ENCODE peak calls at places on chromosome 17, in six cellular contexts. One of them, this sample, is unnamed. For H3K4me1, the result is how much of the 10 kb centered on the place peaks cover.

GRCh38 chr17:55454906-55455474 is 33.4 kb upstream of the MMD start:
- DNase-seq in mammary epithelial cell: no peak
- DNase-seq in tibial artery: no peak
- DNase-seq in right atrium auricular region: no peak
- DNase-seq in upper lobe of right lung: no peak
- DNase-seq in endothelial cell of umbilical vein: no peak
- DNase-seq in this sample: no peak

GRCh38 chr17:27471321-27472269 is 15.3 kb downstream of the KSR1 start:
- DNase-seq in mammary epithelial cell: peak
- DNase-seq in tibial artery: no peak
- DNase-seq in right atrium auricular region: no peak
- DNase-seq in upper lobe of right lung: peak
- DNase-seq in endothelial cell of umbilical vein: no peak
- DNase-seq in this sample: no peak

GRCh38 chr17:3576970-3577369 is 19.4 kb upstream of the TRPV3 start:
- DNase-seq in mammary epithelial cell: no peak
- DNase-seq in tibial artery: no peak
- DNase-seq in right atrium auricular region: no peak
- DNase-seq in upper lobe of right lung: peak
- DNase-seq in endothelial cell of umbilical vein: no peak
- DNase-seq in this sample: no peak

GRCh38 chr17:63649813-63650212 is 27.6 kb downstream of the MAP3K3 start:
- DNase-seq in mammary epithelial cell: no peak
- DNase-seq in tibial artery: peak
- DNase-seq in right atrium auricular region: no peak
- DNase-seq in upper lobe of right lung: no peak
- DNase-seq in endothelial cell of umbilical vein: no peak
- DNase-seq in this sample: no peak

GRCh38 chr17:72693147-72693878 is 399.2 kb downstream of the SLC39A11 start:
- DNase-seq in mammary epithelial cell: no peak
- DNase-seq in tibial artery: no peak
- DNase-seq in right atrium auricular region: no peak
- DNase-seq in upper lobe of right lung: no peak
- DNase-seq in endothelial cell of umbilical vein: no peak
- DNase-seq in this sample: no peak

GRCh38 chr17:38485146-38485468 is 56.8 kb downstream of the ARHGAP23 start:
- DNase-seq in mammary epithelial cell: no peak
- DNase-seq in tibial artery: no peak
- DNase-seq in right atrium auricular region: no peak
- DNase-seq in upper lobe of right lung: no peak
- DNase-seq in endothelial cell of umbilical vein: no peak
- DNase-seq in this sample: no peak

GRCh38 chr17:7173687-7174602 is 5.2 kb downstream of the ASGR1 start:
- DNase-seq in mammary epithelial cell: no peak
- DNase-seq in tibial artery: peak
- DNase-seq in right atrium auricular region: no peak
- DNase-seq in upper lobe of right lung: peak
- DNase-seq in endothelial cell of umbilical vein: peak
- DNase-seq in this sample: peak

GRCh38 chr17:67606471-67606870 is 111.3 kb upstream of the NOL11 start:
- DNase-seq in mammary epithelial cell: no peak
- DNase-seq in tibial artery: peak
- DNase-seq in right atrium auricular region: no peak
- DNase-seq in upper lobe of right lung: no peak
- DNase-seq in endothelial cell of umbilical vein: peak
- DNase-seq in this sample: no peak

GRCh38 chr17:52383493-52384100 is 225.1 kb upstream of the CA10 start:
- DNase-seq in mammary epithelial cell: peak
- DNase-seq in tibial artery: no peak
- DNase-seq in right atrium auricular region: no peak
- DNase-seq in upper lobe of right lung: no peak
- DNase-seq in endothelial cell of umbilical vein: peak
- DNase-seq in this sample: no peak

GRCh38 chr17:4969551-4970231 is 2.1 kb upstream of the SPAG7 start:
- DNase-seq in mammary epithelial cell: no peak
- DNase-seq in tibial artery: no peak
- DNase-seq in right atrium auricular region: no peak
- DNase-seq in upper lobe of right lung: no peak
- DNase-seq in endothelial cell of umbilical vein: no peak
- DNase-seq in this sample: no peak

GRCh38 chr17:67322039-67322787 is 44.2 kb downstream of the PSMD12 start:
- DNase-seq in mammary epithelial cell: peak
- DNase-seq in tibial artery: no peak
- DNase-seq in right atrium auricular region: no peak
- DNase-seq in upper lobe of right lung: no peak
- DNase-seq in endothelial cell of umbilical vein: no peak
- DNase-seq in this sample: no peak

GRCh38 chr17:9205520-9206159 is 184.3 kb downstream of the NTN1 start:
- DNase-seq in mammary epithelial cell: no peak
- DNase-seq in tibial artery: no peak
- DNase-seq in right atrium auricular region: no peak
- DNase-seq in upper lobe of right lung: no peak
- DNase-seq in endothelial cell of umbilical vein: no peak
- DNase-seq in this sample: no peak

GRCh38 chr17:5797447-5797846 is 213.1 kb upstream of the NLRP1 start:
- DNase-seq in mammary epithelial cell: no peak
- DNase-seq in tibial artery: no peak
- DNase-seq in right atrium auricular region: no peak
- DNase-seq in upper lobe of right lung: no peak
- DNase-seq in endothelial cell of umbilical vein: no peak
- DNase-seq in this sample: no peak

GRCh38 chr17:65529040-65529633 is 32.3 kb downstream of the AXIN2 start:
- DNase-seq in mammary epithelial cell: no peak
- DNase-seq in tibial artery: no peak
- DNase-seq in right atrium auricular region: no peak
- DNase-seq in upper lobe of right lung: no peak
- DNase-seq in endothelial cell of umbilical vein: no peak
- DNase-seq in this sample: no peak

GRCh38 chr17:4710693-4711634 is 532 bp downstream of the ARRB2 start:
- DNase-seq in mammary epithelial cell: no peak
- DNase-seq in tibial artery: no peak
- DNase-seq in right atrium auricular region: no peak
- DNase-seq in upper lobe of right lung: no peak
- DNase-seq in endothelial cell of umbilical vein: no peak
- DNase-seq in this sample: no peak

GRCh38 chr17:40483679-40484078 is 17.7 kb downstream of the TNS4 start:
- DNase-seq in mammary epithelial cell: no peak
- DNase-seq in tibial artery: no peak
- DNase-seq in right atrium auricular region: no peak
- DNase-seq in upper lobe of right lung: no peak
- DNase-seq in endothelial cell of umbilical vein: no peak
- DNase-seq in this sample: no peak
- H3K4me1 ChIP-seq in mammary epithelial cell: half or more
- H3K4me1 ChIP-seq in tibial artery: under half
- H3K4me1 ChIP-seq in right atrium auricular region: under half
- H3K4me1 ChIP-seq in upper lobe of right lung: under half
- H3K4me1 ChIP-seq in endothelial cell of umbilical vein: under half
- H3K4me1 ChIP-seq in this sample: under half

DNA sequence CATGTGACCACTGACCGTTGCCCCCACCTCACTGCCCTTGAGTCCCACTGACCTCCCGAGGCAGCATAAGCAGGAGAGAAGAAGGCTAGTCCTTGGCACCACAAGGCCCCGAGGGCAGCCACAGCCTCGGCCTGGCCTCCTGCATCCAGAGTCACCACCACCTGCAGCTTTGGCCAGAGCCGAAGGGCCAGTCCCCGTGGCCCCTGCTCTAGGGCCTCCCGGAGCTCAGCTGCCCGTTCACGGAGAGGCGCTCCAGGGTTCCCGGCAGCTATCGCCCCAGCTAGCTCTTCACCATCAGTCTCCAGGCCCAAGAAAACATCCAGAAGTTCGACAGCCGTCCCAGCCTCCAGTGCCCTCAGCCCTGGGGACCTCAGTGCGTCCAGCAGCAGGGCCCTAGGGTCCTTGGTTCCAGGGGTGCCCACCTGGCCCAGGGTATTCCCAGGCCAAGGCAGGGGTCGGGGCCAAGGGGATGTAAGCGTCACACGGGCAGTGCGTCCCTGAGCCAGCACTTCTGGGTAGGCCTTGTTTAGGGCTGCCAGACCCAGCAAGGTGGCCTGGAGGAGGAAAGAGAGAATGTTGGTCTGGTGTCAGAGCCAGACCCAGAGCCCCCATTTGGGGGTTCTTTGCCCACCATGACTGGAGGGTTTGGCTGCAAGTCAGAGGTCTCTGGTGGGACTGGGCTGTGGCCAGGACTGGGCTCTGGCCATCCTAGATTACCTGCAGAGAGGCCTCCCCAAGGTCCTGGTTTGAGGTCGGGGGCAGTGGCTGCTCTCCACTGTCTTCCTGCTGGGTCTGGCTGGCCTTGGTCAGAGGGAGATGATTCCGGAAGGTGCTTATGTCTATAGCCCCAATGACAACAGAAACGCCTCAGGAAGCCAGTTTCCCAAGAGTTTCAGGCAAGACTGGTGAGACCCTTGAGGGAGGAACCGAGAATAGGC is 1.8 kb downstream of the GHDC start:
- DNase-seq in mammary epithelial cell: no peak
- DNase-seq in tibial artery: no peak
- DNase-seq in right atrium auricular region: no peak
- DNase-seq in upper lobe of right lung: no peak
- DNase-seq in endothelial cell of umbilical vein: no peak
- DNase-seq in this sample: no peak
- H3K4me3 ChIP-seq in mammary epithelial cell: no peak
- H3K4me3 ChIP-seq in tibial artery: no peak
- H3K4me3 ChIP-seq in right atrium auricular region: no peak
- H3K4me3 ChIP-seq in upper lobe of right lung: peak
- H3K4me3 ChIP-seq in endothelial cell of umbilical vein: no peak
- H3K4me3 ChIP-seq in this sample: no peak

GRCh38 chr17:17738901-17739300 is 57.6 kb downstream of the RAI1 start:
- DNase-seq in mammary epithelial cell: peak
- DNase-seq in tibial artery: no peak
- DNase-seq in right atrium auricular region: no peak
- DNase-seq in upper lobe of right lung: no peak
- DNase-seq in endothelial cell of umbilical vein: peak
- DNase-seq in this sample: no peak

GRCh38 chr17:17740627-17741237 is 59.5 kb downstream of the RAI1 start:
- DNase-seq in mammary epithelial cell: peak
- DNase-seq in tibial artery: no peak
- DNase-seq in right atrium auricular region: no peak
- DNase-seq in upper lobe of right lung: no peak
- DNase-seq in endothelial cell of umbilical vein: no peak
- DNase-seq in this sample: no peak

GRCh38 chr17:17736205-17737183 is 55.2 kb downstream of the RAI1 start:
- DNase-seq in mammary epithelial cell: no peak
- DNase-seq in tibial artery: no peak
- DNase-seq in right atrium auricular region: no peak
- DNase-seq in upper lobe of right lung: no peak
- DNase-seq in endothelial cell of umbilical vein: no peak
- DNase-seq in this sample: no peak

GRCh38 chr17:17739388-17740066 is 58.3 kb downstream of the RAI1 start:
- DNase-seq in mammary epithelial cell: peak
- DNase-seq in tibial artery: no peak
- DNase-seq in right atrium auricular region: no peak
- DNase-seq in upper lobe of right lung: no peak
- DNase-seq in endothelial cell of umbilical vein: peak
- DNase-seq in this sample: no peak

DNA sequence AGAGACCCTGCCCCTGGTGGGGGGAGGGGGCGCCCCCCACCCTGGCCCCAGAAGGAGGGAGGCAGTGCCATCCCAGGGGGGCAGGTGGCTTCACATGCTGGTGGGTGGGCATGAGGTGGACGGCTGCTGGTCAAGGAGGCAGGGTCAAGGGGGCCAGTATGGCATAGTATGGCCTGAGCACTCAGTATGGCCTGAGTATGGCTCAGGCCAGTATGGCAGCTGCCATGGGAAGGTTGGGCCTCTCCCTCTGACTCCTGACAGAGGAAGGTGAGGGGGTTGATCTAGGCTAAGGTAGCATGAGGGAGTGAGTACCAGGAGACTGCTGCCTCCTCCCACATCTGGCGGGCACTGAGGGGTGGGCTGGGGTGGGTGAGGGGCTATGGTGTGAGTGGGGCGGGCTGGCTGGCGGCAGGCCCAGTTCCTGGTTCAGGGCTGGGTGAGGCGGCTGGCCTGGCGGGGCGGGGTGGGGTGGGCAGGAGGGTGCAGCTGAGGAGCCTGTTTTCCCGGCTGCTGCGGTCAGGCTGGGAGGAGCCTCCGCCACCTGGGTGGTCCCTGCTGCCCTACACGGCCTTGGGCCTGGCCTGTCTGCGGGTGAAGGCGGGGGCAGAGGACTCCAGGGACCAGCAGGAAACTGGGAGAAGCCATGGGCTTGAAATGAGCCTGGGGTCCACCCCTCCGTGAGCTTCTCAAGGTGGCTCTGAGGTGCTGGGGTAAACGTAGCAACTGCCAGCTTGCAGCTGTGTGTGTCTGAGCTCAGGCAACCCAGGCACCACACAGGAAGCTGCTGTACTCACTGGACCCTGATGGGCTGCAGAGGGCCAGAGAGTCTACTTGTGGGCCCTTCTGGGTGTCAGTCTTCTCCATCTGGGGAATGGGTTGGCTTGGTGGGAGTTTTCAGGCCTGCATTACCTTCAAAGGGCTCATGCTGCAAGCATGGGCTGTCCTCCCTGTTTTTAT is 57.0 kb downstream of the RAI1 start:
- DNase-seq in mammary epithelial cell: peak
- DNase-seq in tibial artery: no peak
- DNase-seq in right atrium auricular region: no peak
- DNase-seq in upper lobe of right lung: peak
- DNase-seq in endothelial cell of umbilical vein: no peak
- DNase-seq in this sample: no peak
- H3K4me1 ChIP-seq in mammary epithelial cell: half or more
- H3K4me1 ChIP-seq in tibial artery: half or more
- H3K4me1 ChIP-seq in right atrium auricular region: under half
- H3K4me1 ChIP-seq in upper lobe of right lung: under half
- H3K4me1 ChIP-seq in endothelial cell of umbilical vein: under half
- H3K4me1 ChIP-seq in this sample: under half

GRCh38 chr17:78356163-78356713 is 3.6 kb downstream of the SOCS3 start:
- DNase-seq in mammary epithelial cell: peak
- DNase-seq in tibial artery: no peak
- DNase-seq in right atrium auricular region: no peak
- DNase-seq in upper lobe of right lung: no peak
- DNase-seq in endothelial cell of umbilical vein: no peak
- DNase-seq in this sample: peak

GRCh38 chr17:78357177-78357586 is 2.7 kb downstream of the SOCS3 start:
- DNase-seq in mammary epithelial cell: no peak
- DNase-seq in tibial artery: no peak
- DNase-seq in right atrium auricular region: no peak
- DNase-seq in upper lobe of right lung: peak
- DNase-seq in endothelial cell of umbilical vein: peak
- DNase-seq in this sample: peak

GRCh38 chr17:78357687-78358537 is 2.0 kb downstream of the SOCS3 start:
- DNase-seq in mammary epithelial cell: no peak
- DNase-seq in tibial artery: no peak
- DNase-seq in right atrium auricular region: no peak
- DNase-seq in upper lobe of right lung: no peak
- DNase-seq in endothelial cell of umbilical vein: no peak
- DNase-seq in this sample: no peak

GRCh38 chr17:78355045-78355641 is 4.7 kb downstream of the SOCS3 start:
- DNase-seq in mammary epithelial cell: no peak
- DNase-seq in tibial artery: no peak
- DNase-seq in right atrium auricular region: no peak
- DNase-seq in upper lobe of right lung: no peak
- DNase-seq in endothelial cell of umbilical vein: no peak
- DNase-seq in this sample: no peak

DNA sequence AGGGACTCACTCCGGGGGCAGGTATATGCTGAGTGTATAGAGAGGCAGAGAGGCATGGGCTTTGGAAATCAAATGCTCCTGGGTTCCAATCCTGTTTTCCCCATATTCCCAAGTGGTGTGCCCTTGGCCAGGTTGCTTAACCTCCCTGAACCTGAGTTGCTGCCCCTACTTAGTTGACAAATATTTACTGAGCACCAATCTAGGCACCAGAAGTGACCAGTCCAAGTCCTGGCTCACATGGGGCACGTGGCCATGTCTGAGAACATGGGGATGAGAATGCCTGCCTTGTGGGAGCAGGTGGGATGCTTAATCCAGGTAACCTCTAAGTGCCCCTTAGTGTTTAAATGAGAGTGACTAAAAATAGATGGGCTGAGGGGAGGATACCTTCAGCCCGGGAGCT is 4.2 kb downstream of the SOCS3 start:
- DNase-seq in mammary epithelial cell: no peak
- DNase-seq in tibial artery: no peak
- DNase-seq in right atrium auricular region: no peak
- DNase-seq in upper lobe of right lung: no peak
- DNase-seq in endothelial cell of umbilical vein: no peak
- DNase-seq in this sample: no peak
- H3K4me3 ChIP-seq in mammary epithelial cell: no peak
- H3K4me3 ChIP-seq in tibial artery: no peak
- H3K4me3 ChIP-seq in right atrium auricular region: no peak
- H3K4me3 ChIP-seq in upper lobe of right lung: peak
- H3K4me3 ChIP-seq in endothelial cell of umbilical vein: no peak
- H3K4me3 ChIP-seq in this sample: no peak

This sample was measured in aorta.